ENCODE peak calls at places on chromosomes 11 and 22, in six cellular contexts. Y is naive thymus-derived CD8-positive, alpha-beta T cell; I is Calu3; D is activated T-cell treated with anti-CD3 and anti-CD28 coated beads, Interleukin-2, amount 50 U/mL, for 72 hours; K is MCF 10A; Z is uterus. J is an unnamed sample.

GRCh38 chr11:14907411-14908213 is 15.6 kb upstream of the CYP2R1 start:
- DNase-seq in Z (peak), I (peak), K (peak), Y (peak), D (peak), J (peak)

GRCh38 chr22:38657248-38657909 is 941 bp downstream of the CBY1 start:
- DNase-seq in I (peak), K (peak), Z (no peak), Y (peak), D (peak), J (no peak)

GRCh38 chr22:47195156-47195675 is 432.8 kb downstream of the TBC1D22A start:
- DNase-seq in I (no peak), D (no peak), Z (no peak), Y (no peak), K (no peak), J (no peak)

GRCh38 chr11:96156379-96156722 is 186.6 kb downstream of the MAML2 start:
- DNase-seq in K (no peak), I (no peak), D (no peak), Z (no peak), Y (no peak), J (no peak)

GRCh38 chr11:121625784-121626506 is 173.2 kb upstream of the SORL1-AS1 start:
- DNase-seq in K (peak), I (no peak), Z (no peak), Y (no peak), D (no peak), J (no peak)

GRCh38 chr11:3216027-3216525 is 2.5 kb downstream of the MRGPRG start:
- DNase-seq in Y (no peak), I (no peak), K (no peak), Z (peak), D (no peak), J (no peak)

GRCh38 chr11:31817621-31818493 is 6.7 kb upstream of the PAX6 start:
- DNase-seq in K (no peak), Y (no peak), I (no peak), D (no peak), Z (no peak), J (no peak)

GRCh38 chr22:24326266-24326665 is 55.6 kb downstream of the SPECC1L start:
- DNase-seq in I (no peak), Z (no peak), K (no peak), D (no peak), Y (no peak), J (no peak)

GRCh38 chr22:50089231-50090140 is at the start of gene MOV10L1:
- DNase-seq in I (no peak), K (no peak), Z (no peak), Y (no peak), D (no peak), J (peak)

GRCh38 chr11:45025716-45026492 is 75.2 kb upstream of the TP53I11 start:
- DNase-seq in I (no peak), D (no peak), K (no peak), Z (no peak), Y (no peak), J (no peak)

GRCh38 chr22:42699953-42700352 is 20.7 kb downstream of the A4GALT start:
- DNase-seq in Y (no peak), Z (no peak), I (no peak), K (no peak), D (no peak), J (no peak)

GRCh38 chr11:70644343-70645060 is 246.2 kb downstream of the CTTN start:
- DNase-seq in Z (no peak), Y (no peak), D (no peak), I (no peak), K (no peak), J (no peak)

GRCh38 chr11:707817-708420 is 1.9 kb downstream of the EPS8L2 start:
- DNase-seq in I (peak), Y (no peak), K (no peak), D (no peak), Z (no peak), J (peak)

GRCh38 chr11:36030707-36031365 is 87.0 kb downstream of the LDLRAD3 start:
- DNase-seq in I (no peak), D (no peak), Y (no peak), K (peak), Z (no peak), J (no peak)

GRCh38 chr11:84290647-84291046 is 1004.5 kb upstream of the CCDC90B start:
- DNase-seq in Z (no peak), I (no peak), Y (no peak), D (no peak), K (no peak), J (no peak)

GRCh38 chr11:67646535-67647336 is 3.8 kb downstream of the ACY3 start:
- DNase-seq in Z (no peak), Y (no peak), D (peak), K (no peak), I (peak), J (no peak)

GRCh38 chr11:45501980-45502545 is 163.4 kb downstream of the CHST1 start:
- DNase-seq in Z (no peak), I (no peak), Y (no peak), K (no peak), D (no peak), J (no peak)

GRCh38 chr11:128520206-128520885 is 67.0 kb downstream of the ETS1 start:
- DNase-seq in Y (no peak), D (no peak), I (no peak), K (no peak), Z (no peak), J (no peak)

GRCh38 chr11:69891421-69892236 is 72.4 kb upstream of the FGF3 start:
- DNase-seq in D (no peak), I (peak), Z (no peak), Y (no peak), K (no peak), J (peak)

GRCh38 chr11:12682730-12683500 is 8.7 kb downstream of the TEAD1 start:
- DNase-seq in Y (no peak), K (no peak), I (no peak), D (no peak), Z (no peak), J (no peak)

GRCh38 chr22:36052505-36052941 is 23.9 kb upstream of the RBFOX2 start:
- DNase-seq in Z (no peak), Y (no peak), K (peak), D (peak), I (peak), J (no peak)

GRCh38 chr22:45359627-45360026 is 49.9 kb downstream of the FAM118A start:
- DNase-seq in I (no peak), K (no peak), D (no peak), Z (no peak), Y (no peak), J (no peak)

GRCh38 chr11:3381794-3382193 is 2.8 kb upstream of the ZNF195 start:
- DNase-seq in Z (no peak), K (no peak), Y (no peak), I (no peak), D (no peak), J (no peak)

GRCh38 chr11:102560555-102561011 is 30.0 kb upstream of the MMP7 start:
- DNase-seq in Z (no peak), K (peak), D (no peak), Y (no peak), I (no peak), J (no peak)

GRCh38 chr11:78499971-78500370 is 74.7 kb downstream of the NARS2 start:
- DNase-seq in I (no peak), D (no peak), Y (no peak), Z (no peak), K (no peak), J (no peak)

GRCh38 chr22:21858025-21858764 is 9.2 kb downstream of the MAPK1 start:
- DNase-seq in I (no peak), Y (no peak), Z (no peak), K (no peak), D (no peak), J (no peak)

GRCh38 chr22:35462558-35463230 is 62.8 kb downstream of the MCM5 start:
- DNase-seq in Y (no peak), I (no peak), K (no peak), D (no peak), Z (no peak), J (no peak)

GRCh38 chr11:114399903-114400221 is 449 bp downstream of the C11orf71 start:
- DNase-seq in Y (no peak), D (no peak), I (peak), K (peak), Z (no peak), J (peak)

GRCh38 chr22:38239101-38239761 is 33.6 kb downstream of the TMEM184B start:
- DNase-seq in D (no peak), I (peak), Z (no peak), Y (no peak), K (peak), J (no peak)

GRCh38 chr11:83819936-83820549 is 533.9 kb upstream of the CCDC90B start:
- DNase-seq in I (no peak), K (peak), D (no peak), Z (no peak), Y (no peak), J (peak)

GRCh38 chr11:67369801-67370284 is 3.6 kb downstream of the CLCF1 start:
- DNase-seq in Y (no peak), D (no peak), I (no peak), K (no peak), Z (peak), J (no peak)

GRCh38 chr22:49028111-49028510 is 799.6 kb downstream of the BRD1 start:
- DNase-seq in I (no peak), D (no peak), K (no peak), Z (no peak), Y (no peak), J (no peak)

GRCh38 chr22:22508274-22509176 is at the start of gene ZNF280B:
- DNase-seq in D (peak), Z (peak), Y (peak), K (no peak), I (peak), J (no peak)

GRCh38 chr11:18294862-18295261 is 27.1 kb downstream of the HPS5 start:
- DNase-seq in I (no peak), Y (no peak), Z (no peak), K (no peak), D (no peak), J (no peak)

GRCh38 chr11:65055538-65055937 is 2.8 kb downstream of the NAALADL1 start:
- DNase-seq in Y (no peak), D (no peak), I (no peak), Z (no peak), K (no peak), J (no peak)

GRCh38 chr11:86621854-86622253 is 50.6 kb downstream of the ME3 start:
- DNase-seq in Y (no peak), D (no peak), K (no peak), Z (no peak), I (no peak), J (no peak)

GRCh38 chr11:94706211-94706610 is 61.9 kb upstream of the AMOTL1 start:
- DNase-seq in Z (no peak), K (peak), Y (no peak), I (no peak), D (no peak), J (no peak)

J was measured in T47D.